ENCODE peak calls at places on chromosomes 3 and 15, in four cellular contexts. B, I, D and R are unnamed samples.

GRCh38 chr15:47326934-47327333 is 390.4 kb upstream of the SEMA6D start:
- DNase-seq in B (no peak), I (no peak), D (no peak), R (no peak)

GRCh38 chr3:146558811-146559210 is 14.4 kb upstream of the PLSCR1 start:
- DNase-seq in B (no peak), I (no peak), D (no peak), R (no peak)

GRCh38 chr15:62847900-62848489 is 194.6 kb upstream of the TPM1 start:
- DNase-seq in B (peak), I (no peak), D (peak), R (peak)

GRCh38 chr3:98553021-98553563 is 21.3 kb downstream of the GPR15 start:
- DNase-seq in B (no peak), I (no peak), D (no peak), R (no peak)

GRCh38 chr15:59360896-59361295 is 11.8 kb downstream of the MYO1E start:
- DNase-seq in B (no peak), I (no peak), D (no peak), R (no peak)

GRCh38 chr3:155196131-155197075 is 97.1 kb downstream of the STRIT1 start:
- DNase-seq in B (peak), I (no peak), D (no peak), R (no peak)

GRCh38 chr3:45554001-45554691 is 40.4 kb upstream of the LIMD1 start:
- DNase-seq in B (peak), I (peak), D (no peak), R (no peak)

GRCh38 chr3:57164606-57165573 is at the start of gene IL17RD:
- DNase-seq in B (peak), I (no peak), D (peak), R (peak)

GRCh38 chr15:89359471-89360293 is 25.1 kb upstream of the POLG start:
- DNase-seq in B (no peak), I (no peak), D (no peak), R (no peak)

GRCh38 chr3:88307666-88308065 is 157.9 kb downstream of the C3orf38 start:
- DNase-seq in B (no peak), I (no peak), D (no peak), R (no peak)

GRCh38 chr3:71369733-71370391 is 213.7 kb downstream of the FOXP1 start:
- DNase-seq in B (no peak), I (no peak), D (no peak), R (no peak)
- TF ChIP-seq SPI1 in B (no peak), I (no peak), D (no peak), R (no peak)

DNA sequence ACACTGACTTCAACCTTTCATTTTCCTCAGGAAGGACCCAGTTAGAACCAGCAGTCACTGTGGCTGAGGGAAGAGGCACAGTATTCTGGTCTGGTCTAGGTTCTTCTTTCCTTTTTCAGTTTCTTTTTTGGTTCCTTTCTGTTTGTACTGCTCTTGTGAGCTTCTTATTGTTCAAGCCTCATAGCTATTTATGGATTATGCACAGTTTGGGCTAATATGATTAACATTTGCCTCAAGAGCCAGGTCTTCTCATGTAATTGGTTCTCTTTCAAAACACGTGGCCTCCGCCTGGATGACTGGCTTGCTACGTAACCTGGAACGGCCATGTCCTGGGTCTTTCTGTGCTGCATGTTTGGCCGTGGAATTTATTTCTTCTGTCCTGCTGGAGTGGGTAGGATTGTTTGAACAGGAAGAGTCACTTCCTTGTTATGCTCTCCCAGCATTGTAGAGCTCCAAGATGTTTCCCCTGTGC is 43.3 kb downstream of the RBMS3 start:
- DNase-seq in B (no peak), I (peak), D (no peak), R (peak)
- TF ChIP-seq SPI1 in B (no peak), I (no peak), D (no peak), R (peak)

DNA sequence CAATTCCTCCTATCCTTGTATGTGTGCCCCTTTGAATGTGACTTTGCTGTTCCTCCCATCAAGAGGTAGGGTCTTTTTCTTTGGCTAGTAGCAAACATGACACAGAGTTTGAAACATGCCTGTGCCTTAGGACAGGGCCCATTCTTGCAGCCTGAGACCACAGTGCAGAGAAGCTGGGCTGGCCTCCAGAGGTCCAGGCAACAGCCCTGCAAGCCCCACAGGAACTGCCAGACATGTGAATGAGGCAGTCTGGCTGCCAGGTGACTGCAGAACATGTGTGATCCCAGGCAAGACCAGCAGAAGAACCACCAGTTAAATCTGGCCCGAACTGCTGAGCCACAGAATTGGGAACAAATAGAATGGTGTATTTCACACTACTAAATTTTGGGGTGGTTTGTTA is 1.2 kb upstream of the HGD start:
- DNase-seq in B (no peak), I (no peak), D (no peak), R (no peak)
- TF ChIP-seq SPI1 in B (no peak), I (no peak), D (no peak), R (no peak)

GRCh38 chr3:140546649-140547048 is 131.2 kb upstream of the TRIM42 start:
- DNase-seq in B (no peak), I (no peak), D (no peak), R (no peak)

GRCh38 chr3:140540262-140540661 is 137.6 kb upstream of the TRIM42 start:
- DNase-seq in B (no peak), I (no peak), D (no peak), R (no peak)

GRCh38 chr3:140545197-140545596 is 132.7 kb upstream of the TRIM42 start:
- DNase-seq in B (no peak), I (no peak), D (no peak), R (no peak)

GRCh38 chr3:140541975-140542653 is 135.8 kb upstream of the TRIM42 start:
- DNase-seq in B (no peak), I (no peak), D (no peak), R (no peak)

DNA sequence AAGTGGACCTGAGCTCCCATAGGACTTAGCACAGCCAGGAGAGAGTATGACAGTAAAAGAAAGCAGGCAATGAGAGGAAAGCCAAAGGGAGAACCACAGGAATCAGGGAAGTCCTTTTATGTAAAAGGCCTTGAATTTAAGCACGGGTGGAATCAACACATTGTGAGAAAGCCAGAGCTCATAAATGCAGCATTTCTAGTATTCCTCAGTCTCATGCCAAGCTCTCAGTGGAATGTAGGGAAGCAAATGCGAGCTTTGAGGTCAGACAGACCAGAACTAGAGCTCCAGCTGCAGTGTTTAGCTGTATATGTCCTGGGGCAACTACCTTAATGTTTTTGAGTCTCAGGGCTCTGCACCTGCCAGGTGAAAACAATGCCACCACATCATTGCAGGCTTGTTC is 132.1 kb upstream of the TRIM42 start:
- DNase-seq in B (no peak), I (no peak), D (no peak), R (no peak)
- TF ChIP-seq SPI1 in B (no peak), I (no peak), D (no peak), R (no peak)